ENCODE peak calls at places on chromosomes 12 and 14, in eight cellular contexts. O, Z, E, C, Y, A, L and R are unnamed samples.

GRCh38 chr12:26867084-26867483 is 34.1 kb upstream of the ITPR2 start:
- DNase-seq in O (no peak), E (no peak), A (no peak), Z (no peak), Y (no peak), C (no peak), L (no peak), R (no peak)

GRCh38 chr14:56884617-56885016 is 74.3 kb upstream of the OTX2 start:
- DNase-seq in O (no peak), Y (no peak), C (no peak), E (no peak), A (no peak), Z (no peak), L (no peak), R (no peak)

GRCh38 chr14:95183532-95184412 is 26.4 kb upstream of the DICER1 start:
- DNase-seq in L (no peak), E (no peak), C (no peak), Y (no peak), Z (peak; percentile 78), O (no peak), A (no peak), R (no peak)

GRCh38 chr14:76644875-76645518 is 116.3 kb upstream of the VASH1 start:
- DNase-seq in A (peak; percentile 12), C (peak; percentile 13), Z (peak; percentile 36), O (no peak), L (peak; percentile 63), Y (peak; percentile 17), E (peak; percentile 39), R (peak; percentile 70)

GRCh38 chr14:72617391-72618011 is 276.4 kb downstream of the DPF3 start:
- DNase-seq in L (no peak), A (no peak), Y (peak; percentile 32), O (no peak), Z (no peak), E (no peak), C (peak; percentile 59), R (no peak)

GRCh38 chr12:119180380-119181040 is 1.8 kb downstream of the HSPB8 start:
- DNase-seq in C (no peak), A (peak; percentile 66), Z (peak; percentile 67), Y (no peak), L (no peak), O (no peak), E (peak; percentile 31), R (no peak)

GRCh38 chr14:22558221-22558913 is 30.7 kb downstream of the DAD1 start:
- DNase-seq in A (no peak), L (no peak), E (no peak), Z (no peak), Y (no peak), C (no peak), O (peak; percentile 69), R (peak; percentile 30)

GRCh38 chr14:62420853-62421252 is 624.4 kb downstream of the KCNH5 start:
- DNase-seq in O (no peak), Y (no peak), L (no peak), C (no peak), Z (no peak), A (no peak), E (no peak), R (no peak)

GRCh38 chr12:105423237-105423636 is 92.7 kb downstream of the C12orf75 start:
- DNase-seq in O (no peak), Z (no peak), A (no peak), L (no peak), E (no peak), Y (peak; percentile 39), C (no peak), R (no peak)

GRCh38 chr12:24840046-24840800 is 108.7 kb downstream of the BCAT1 start:
- DNase-seq in A (peak; percentile 80), Y (no peak), E (no peak), C (no peak), Z (no peak), O (no peak), L (no peak), R (no peak)

GRCh38 chr12:23699031-23699430 is 250.4 kb downstream of the SOX5 start:
- DNase-seq in O (no peak), E (no peak), L (no peak), C (no peak), A (no peak), Z (no peak), Y (no peak), R (no peak)

GRCh38 chr14:87109271-87109670 is 883.7 kb downstream of the GALC start:
- DNase-seq in O (no peak), Y (no peak), Z (no peak), A (no peak), L (no peak), E (no peak), C (no peak), R (no peak)

GRCh38 chr12:132886529-132887477 is 602 bp downstream of the CHFR start:
- DNase-seq in C (peak; percentile 15), A (peak; percentile 4), O (peak; percentile 12), Y (peak; percentile 6), E (peak; percentile 52), Z (no peak), L (no peak), R (peak; percentile 43)

GRCh38 chr12:49342066-49342913 is 4.4 kb upstream of the DNAJC22 start:
- DNase-seq in E (peak; percentile 95), L (peak; percentile 96), Z (peak; percentile 80), Y (peak; percentile 40), C (peak; percentile 62), O (peak; percentile 75), A (peak; percentile 66), R (peak; percentile 94)

GRCh38 chr12:57772429-57773322 is at the start of gene EEF1AKMT3:
- DNase-seq in E (no peak), L (peak; percentile 34), C (peak; percentile 74), A (peak; percentile 35), Z (peak; percentile 40), O (no peak), Y (peak; percentile 70), R (peak; percentile 63)

GRCh38 chr12:14810953-14811483 is 3.0 kb downstream of the SMCO3 start:
- DNase-seq in O (no peak), C (no peak), Z (peak; percentile 62), Y (peak; percentile 19), E (peak; percentile 58), A (peak; percentile 33), L (no peak), R (peak; percentile 53)

GRCh38 chr12:39077226-39077625 is 171.8 kb upstream of the CPNE8 start:
- DNase-seq in L (no peak), Y (no peak), O (no peak), Z (no peak), E (no peak), C (no peak), A (no peak), R (no peak)

DNA sequence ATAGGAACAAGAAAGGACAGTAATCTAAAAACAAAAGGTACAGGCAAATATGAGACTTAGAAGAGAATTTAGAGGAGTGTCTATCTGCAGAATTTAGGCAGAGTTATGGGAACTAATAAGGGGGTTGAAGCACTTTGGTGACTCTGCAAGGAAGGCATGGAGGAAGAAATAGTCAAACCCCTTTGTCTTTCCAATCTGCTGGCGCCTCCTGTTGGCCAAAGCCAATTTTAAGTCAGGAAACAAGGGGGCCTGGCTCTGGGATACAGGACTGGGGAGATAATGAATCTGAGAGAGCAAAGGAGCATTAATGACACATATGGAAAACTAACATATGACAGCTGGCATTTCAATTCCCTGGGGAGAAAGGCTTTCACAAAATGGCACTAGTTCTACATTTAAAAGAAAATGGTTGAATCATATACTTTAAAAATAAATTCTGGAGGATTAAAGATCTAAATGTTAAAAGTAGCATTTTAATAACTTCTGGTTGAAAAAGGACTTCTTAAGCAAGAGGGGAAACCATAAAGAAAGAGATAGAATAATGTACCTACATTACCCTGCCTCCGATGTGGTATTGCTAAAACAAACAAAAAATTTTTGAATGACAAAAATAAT is 48.5 kb upstream of the CSRP2 start:
- DNase-seq in E (peak; percentile 46), Z (peak; percentile 56), A (peak; percentile 57), L (peak; percentile 34), C (no peak), O (peak; percentile 15), Y (peak; percentile 25), R (peak; percentile 74)
- TF ChIP-seq CTCF in E (peak; percentile 33), Z (peak; percentile 66), A (peak; percentile 64), L (peak; percentile 54), C (peak; percentile 45), O (no peak), Y (peak; percentile 65), R (peak; percentile 73)

GRCh38 chr12:19185262-19185929 is 55.9 kb downstream of the PLEKHA5 start:
- DNase-seq in E (no peak), O (no peak), C (no peak), Z (no peak), L (no peak), Y (no peak), A (no peak), R (no peak)

GRCh38 chr12:19186722-19187661 is 57.5 kb downstream of the PLEKHA5 start:
- DNase-seq in Z (peak; percentile 82), O (no peak), E (peak; percentile 59), A (peak; percentile 71), L (no peak), Y (peak; percentile 55), C (no peak), R (no peak)

GRCh38 chr12:19181666-19182426 is 52.3 kb downstream of the PLEKHA5 start:
- DNase-seq in E (no peak), A (no peak), Z (peak; percentile 39), C (no peak), L (no peak), O (no peak), Y (no peak), R (no peak)

GRCh38 chr12:19179986-19180385 is 50.5 kb downstream of the PLEKHA5 start:
- DNase-seq in A (no peak), Z (no peak), C (no peak), E (no peak), Y (no peak), O (no peak), L (no peak), R (no peak)

GRCh38 chr12:19183121-19183838 is 53.7 kb downstream of the PLEKHA5 start:
- DNase-seq in A (peak; percentile 37), E (peak; percentile 30), O (no peak), C (no peak), Z (peak; percentile 50), Y (no peak), L (no peak), R (no peak)
- TF ChIP-seq CTCF in A (peak; percentile 35), E (no peak), O (no peak), C (no peak), Z (peak; percentile 39), Y (no peak), L (peak; percentile 43), R (no peak)

GRCh38 chr14:74217672-74218448 is 21.4 kb upstream of the VSX2 start:
- DNase-seq in E (peak; percentile 69), O (peak; percentile 78), Z (peak; percentile 66), C (peak; percentile 53), A (peak; percentile 46), Y (peak; percentile 47), L (peak; percentile 92), R (peak; percentile 94)
- TF ChIP-seq CTCF in E (peak; percentile 82), O (peak; percentile 76), Z (peak; percentile 91), C (peak; percentile 93), A (peak; percentile 87), Y (peak; percentile 73), L (peak; percentile 95), R (peak; percentile 82)

DNA sequence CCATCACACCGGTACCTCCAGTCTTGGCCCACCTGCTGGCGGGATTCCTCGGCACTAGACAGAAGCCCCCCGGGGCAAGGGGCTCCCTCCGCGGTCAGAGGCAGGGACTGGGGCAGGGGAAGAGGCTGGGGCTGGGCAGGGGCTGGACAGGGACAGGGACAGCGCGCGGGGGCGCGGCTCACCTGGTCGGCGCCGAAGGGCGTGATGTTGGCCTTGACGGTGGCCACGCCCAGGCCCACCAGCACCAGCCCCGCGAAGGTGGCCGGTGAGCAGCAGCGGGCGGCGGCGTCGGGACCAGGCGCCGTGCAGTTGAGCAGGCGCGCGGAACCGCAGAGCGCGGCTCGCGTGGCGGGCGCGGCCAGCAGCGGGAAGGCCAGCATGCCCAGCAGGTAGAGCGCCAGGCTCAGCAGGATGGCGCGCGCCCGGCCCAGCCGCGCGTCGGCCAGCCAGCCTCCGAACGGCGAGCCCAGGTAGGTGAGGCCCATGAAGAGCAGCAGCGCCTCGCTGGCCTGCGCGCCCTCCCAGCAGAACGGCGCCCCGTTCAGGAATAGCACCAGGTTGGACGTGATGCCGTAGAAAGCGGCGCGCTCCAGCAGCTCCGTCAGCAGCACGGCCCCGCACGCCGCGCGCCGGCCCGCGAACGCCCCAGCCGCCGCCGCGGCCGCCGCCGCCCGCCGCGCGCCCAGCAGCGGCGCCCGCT is 392 bp downstream of the SLC15A4 start:
- DNase-seq in A (no peak), C (no peak), O (peak; percentile 22), L (peak; percentile 7), Y (peak; percentile 48), E (no peak), Z (no peak), R (peak; percentile 8)
- TF ChIP-seq CTCF in A (no peak), C (no peak), O (no peak), L (no peak), Y (no peak), E (no peak), Z (no peak), R (no peak)